ENCODE peak calls at places on chromosome 16, in nine cellular contexts. O, V, R, Y, P, S, X, I and M are unnamed samples.

GRCh38 chr16:75070055-75070841 is 46.3 kb downstream of the LDHD start:
- DNase-seq in I (no peak), P (peak), S (peak), V (no peak), R (peak), Y (no peak), O (peak), X (no peak), M (peak)

GRCh38 chr16:65964752-65965151 is 401.7 kb upstream of the CDH5 start:
- DNase-seq in O (no peak), Y (no peak), X (no peak), V (no peak), I (no peak), P (no peak), S (no peak), R (no peak), M (no peak)

GRCh38 chr16:3020247-3020603 is at the start of gene TNFRSF12A:
- DNase-seq in R (peak), Y (peak), V (peak), S (peak), P (peak), I (peak), O (peak), X (peak), M (peak)

GRCh38 chr16:83779881-83780280 is 27.9 kb upstream of the HSBP1 start:
- DNase-seq in S (no peak), X (no peak), Y (no peak), P (no peak), I (no peak), V (no peak), O (no peak), R (no peak), M (no peak)

GRCh38 chr16:50160495-50161164 is 7.5 kb downstream of the TENT4B start:
- DNase-seq in V (no peak), R (no peak), O (no peak), Y (no peak), X (no peak), S (no peak), I (no peak), P (no peak), M (no peak)

GRCh38 chr16:27754788-27755690 is 205.1 kb downstream of the KATNIP start:
- DNase-seq in Y (no peak), O (no peak), I (no peak), V (peak), X (no peak), P (no peak), R (no peak), S (no peak), M (no peak)

GRCh38 chr16:48011888-48012658 is 143.7 kb downstream of the ABCC12 start:
- DNase-seq in V (no peak), X (peak), Y (no peak), P (no peak), S (no peak), R (no peak), I (no peak), O (no peak), M (no peak)

GRCh38 chr16:77600555-77600954 is 121.8 kb upstream of the NUDT7 start:
- DNase-seq in X (no peak), P (no peak), I (no peak), R (no peak), V (no peak), S (no peak), O (no peak), Y (no peak), M (no peak)

GRCh38 chr16:85425061-85425662 is 188.0 kb upstream of the GSE1 start:
- DNase-seq in S (no peak), V (no peak), X (no peak), R (no peak), Y (no peak), O (no peak), P (no peak), I (no peak), M (peak)

GRCh38 chr16:22370038-22370541 is 4.3 kb downstream of the CDR2 start:
- DNase-seq in I (no peak), Y (no peak), X (no peak), R (no peak), O (no peak), V (no peak), P (no peak), S (no peak), M (no peak)

GRCh38 chr16:83137326-83137770 is 510.6 kb downstream of the CDH13 start:
- DNase-seq in V (no peak), R (peak), S (peak), P (peak), X (no peak), I (no peak), O (no peak), Y (no peak), M (no peak)

GRCh38 chr16:56936950-56937349 is 5.0 kb downstream of the HERPUD1 start:
- DNase-seq in X (no peak), I (no peak), Y (no peak), S (no peak), P (no peak), V (no peak), R (no peak), O (no peak), M (no peak)

GRCh38 chr16:79261461-79261860 is 339.1 kb downstream of the MAF start:
- DNase-seq in R (peak), P (peak), I (no peak), Y (peak), X (no peak), S (peak), V (no peak), O (no peak), M (peak)

GRCh38 chr16:20404637-20405036 is at the start of gene PDILT:
- DNase-seq in I (no peak), O (no peak), X (no peak), P (no peak), S (no peak), V (no peak), R (no peak), Y (no peak), M (no peak)

GRCh38 chr16:53768593-53768992 is 64.6 kb downstream of the FTO start:
- DNase-seq in O (no peak), V (no peak), R (peak), X (no peak), Y (no peak), I (no peak), S (peak), P (no peak), M (no peak)

GRCh38 chr16:47732806-47733150 is 271.6 kb downstream of the PHKB start:
- DNase-seq in Y (no peak), V (no peak), S (peak), P (no peak), I (no peak), R (no peak), X (peak), O (no peak), M (no peak)

GRCh38 chr16:23362460-23363317 is 60.6 kb downstream of the SCNN1B start:
- DNase-seq in P (peak), X (no peak), S (peak), V (peak), Y (peak), O (peak), R (no peak), I (peak), M (no peak)

GRCh38 chr16:89563639-89564392 is 3.3 kb downstream of the RPL13 start:
- DNase-seq in Y (no peak), I (no peak), X (no peak), V (no peak), R (peak), P (no peak), S (no peak), O (peak), M (no peak)

GRCh38 chr16:9949396-9949795 is 232.8 kb downstream of the GRIN2A start:
- DNase-seq in S (no peak), I (no peak), V (no peak), O (no peak), X (no peak), Y (no peak), P (no peak), R (no peak), M (no peak)

GRCh38 chr16:1786242-1787055 is 3.7 kb downstream of the NUBP2 start:
- DNase-seq in O (peak), I (no peak), V (no peak), S (no peak), X (no peak), P (no peak), R (no peak), Y (no peak), M (peak)

GRCh38 chr16:47358816-47359215 is 102.0 kb downstream of the ITFG1 start:
- DNase-seq in Y (no peak), S (peak), R (no peak), V (no peak), P (no peak), I (no peak), X (no peak), O (peak), M (no peak)

GRCh38 chr16:56294599-56294998 is 103.3 kb downstream of the GNAO1 start:
- DNase-seq in I (no peak), X (no peak), S (no peak), R (no peak), P (no peak), O (no peak), Y (no peak), V (no peak), M (no peak)

GRCh38 chr16:67199011-67199807 is at the start of gene ELMO3:
- DNase-seq in V (no peak), R (no peak), X (no peak), S (no peak), I (peak), Y (peak), P (peak), O (peak), M (no peak)
- TF ChIP-seq POLR2A in V (no peak), R (no peak), X (no peak), S (no peak), I (no peak), Y (no peak), P (no peak), O (no peak), M (no peak)

DNA sequence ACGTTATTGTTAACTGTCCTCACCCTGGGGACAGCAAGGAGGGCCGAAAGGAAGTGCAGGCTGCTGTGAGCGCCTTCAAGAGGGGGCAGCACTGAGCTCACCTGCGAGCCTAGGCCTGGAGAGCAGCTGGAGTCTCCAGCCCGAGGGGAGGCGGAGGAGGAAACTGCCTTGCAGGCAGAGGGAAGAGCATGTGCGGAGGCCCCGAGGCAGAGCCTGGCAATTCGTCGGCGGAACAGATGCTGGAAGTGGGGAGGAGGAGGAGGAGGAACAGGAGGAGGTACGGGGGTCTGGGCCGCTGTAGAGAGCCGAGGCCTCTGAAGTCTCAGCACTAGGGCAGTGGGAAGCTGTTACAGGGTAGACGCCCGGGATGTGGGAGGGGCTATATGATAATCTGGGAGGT is 49.6 kb upstream of the PLCG2 start:
- DNase-seq in X (no peak), O (no peak), R (peak), S (no peak), V (no peak), P (no peak), Y (no peak), I (no peak), M (no peak)
- TF ChIP-seq CTCF in X (no peak), O (no peak), R (peak), S (no peak), V (no peak), P (no peak), Y (no peak), I (no peak), M (no peak)

GRCh38 chr16:81283044-81283443 is 31.7 kb upstream of the GAN start:
- DNase-seq in O (no peak), I (no peak), V (no peak), R (no peak), P (no peak), Y (no peak), S (no peak), X (no peak), M (no peak)
- TF ChIP-seq POLR2A in O (no peak), I (no peak), V (no peak), R (no peak), P (no peak), Y (no peak), S (no peak), X (no peak), M (no peak)

DNA sequence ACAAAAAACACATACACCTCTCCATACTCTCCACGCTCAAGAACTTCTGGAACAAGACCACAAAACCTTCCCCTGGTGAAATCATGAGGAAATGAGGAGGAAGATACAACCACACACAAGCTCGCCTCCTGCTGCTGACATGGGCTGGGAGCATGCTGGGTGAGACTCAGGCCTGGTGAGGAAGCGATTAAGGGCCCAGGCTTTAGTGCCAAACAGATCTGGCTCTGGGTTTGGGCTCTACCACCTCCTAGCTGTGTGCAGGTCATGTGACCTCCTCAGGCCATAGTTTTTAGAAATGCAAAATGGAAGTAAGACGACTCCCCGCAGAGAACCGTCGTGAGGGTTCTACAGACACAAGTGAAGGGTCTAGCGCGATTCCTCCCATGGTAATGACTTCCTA is 41.3 kb downstream of the VAC14 start:
- DNase-seq in X (no peak), V (no peak), O (no peak), Y (no peak), I (no peak), S (no peak), R (peak), P (no peak), M (no peak)
- TF ChIP-seq CTCF in X (no peak), V (no peak), O (no peak), Y (no peak), I (no peak), S (no peak), R (peak), P (no peak), M (no peak)